ENCODE peak calls at places on chromosomes 1 and 21, in four cellular contexts. P is K562, O is GM12878, J is HepG2. L is an unnamed sample.
A peak's percentile ranks its signal among the peaks of the same experiment; 100 is the strongest.

GRCh38 chr1:180791806-180792205 is 120.9 kb upstream of the KIAA1614 start:
- DNase-seq in P (no peak), O (no peak), J (no peak), L (no peak)

GRCh38 chr21:28971171-28971570 is 21.5 kb downstream of the LTN1 start:
- DNase-seq in P (no peak), O (no peak), J (no peak), L (no peak)

GRCh38 chr1:114755006-114755936 is 2.5 kb downstream of the CSDE1 start:
- DNase-seq in P (no peak), O (no peak), J (no peak), L (no peak)

GRCh38 chr1:204443871-204444581 is 32.4 kb upstream of the PPP1R15B start:
- DNase-seq in P (peak; percentile 41), O (no peak), J (no peak), L (no peak)

GRCh38 chr21:15682182-15682895 is 47.4 kb upstream of the USP25 start:
- DNase-seq in P (no peak), O (no peak), J (peak; percentile 49), L (no peak)

GRCh38 chr1:244435562-244436205 is 16.0 kb downstream of the ADSS2 start:
- DNase-seq in P (no peak), O (no peak), J (peak; percentile 58), L (no peak)

GRCh38 chr1:118118469-118118868 is 66.6 kb downstream of the SPAG17 start:
- DNase-seq in P (no peak), O (no peak), J (peak; percentile 76), L (no peak)

GRCh38 chr1:224521904-224522734 is 87.5 kb upstream of the WDR26 start:
- DNase-seq in P (no peak), O (no peak), J (no peak), L (no peak)

GRCh38 chr21:35963920-35964451 is 96.3 kb downstream of the SETD4 start:
- DNase-seq in P (peak; percentile 60), O (no peak), J (no peak), L (no peak)

GRCh38 chr1:95388041-95388440 is 154.0 kb downstream of the RWDD3 start:
- DNase-seq in P (peak; percentile 3), O (no peak), J (no peak), L (no peak)

GRCh38 chr1:61453111-61453961 is 271.6 kb downstream of the TM2D1 start:
- DNase-seq in P (peak; percentile 85), O (peak; percentile 15), J (peak; percentile 92), L (peak; percentile 83)

DNA sequence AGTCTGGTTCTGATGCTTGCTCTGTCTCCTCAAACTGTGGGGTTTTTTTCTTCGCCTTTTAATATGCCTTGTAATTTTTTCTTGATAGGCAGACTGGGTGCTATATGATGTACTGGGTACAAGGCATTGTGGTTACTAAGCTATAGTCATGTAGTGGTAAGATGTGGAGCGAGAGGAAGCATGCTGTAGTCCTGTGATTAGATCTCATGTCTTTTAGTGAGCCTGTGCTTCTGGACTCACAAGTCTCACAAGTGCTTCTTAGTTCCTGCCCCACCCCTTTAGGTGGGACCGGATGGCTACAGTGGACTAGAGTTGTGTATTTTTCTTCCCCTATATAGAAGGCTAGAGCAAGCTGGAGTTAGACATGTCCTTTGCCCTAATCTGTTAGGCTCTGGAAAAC is 178.7 kb downstream of the DNM3 start:
- DNase-seq in P (no peak), O (no peak), J (no peak), L (no peak)
- TF ChIP-seq TARDBP in P (no peak), O (no peak), J (no peak), L (no peak)

GRCh38 chr1:171258943-171259342 is 10.6 kb downstream of the FMO1 start:
- DNase-seq in P (no peak), O (no peak), J (no peak), L (no peak)

GRCh38 chr1:171258429-171258828 is 10.1 kb downstream of the FMO1 start:
- DNase-seq in P (no peak), O (no peak), J (no peak), L (no peak)

GRCh38 chr1:171252482-171252881 is 4.2 kb downstream of the FMO1 start:
- DNase-seq in P (no peak), O (peak; percentile 16), J (no peak), L (no peak)

GRCh38 chr1:171254859-171255258 is 6.6 kb downstream of the FMO1 start:
- DNase-seq in P (no peak), O (no peak), J (no peak), L (no peak)

GRCh38 chr1:171257207-171258052 is 9.1 kb downstream of the FMO1 start:
- DNase-seq in P (no peak), O (no peak), J (no peak), L (no peak)
- TF ChIP-seq TARDBP in P (no peak), O (no peak), J (no peak), L (no peak)

DNA sequence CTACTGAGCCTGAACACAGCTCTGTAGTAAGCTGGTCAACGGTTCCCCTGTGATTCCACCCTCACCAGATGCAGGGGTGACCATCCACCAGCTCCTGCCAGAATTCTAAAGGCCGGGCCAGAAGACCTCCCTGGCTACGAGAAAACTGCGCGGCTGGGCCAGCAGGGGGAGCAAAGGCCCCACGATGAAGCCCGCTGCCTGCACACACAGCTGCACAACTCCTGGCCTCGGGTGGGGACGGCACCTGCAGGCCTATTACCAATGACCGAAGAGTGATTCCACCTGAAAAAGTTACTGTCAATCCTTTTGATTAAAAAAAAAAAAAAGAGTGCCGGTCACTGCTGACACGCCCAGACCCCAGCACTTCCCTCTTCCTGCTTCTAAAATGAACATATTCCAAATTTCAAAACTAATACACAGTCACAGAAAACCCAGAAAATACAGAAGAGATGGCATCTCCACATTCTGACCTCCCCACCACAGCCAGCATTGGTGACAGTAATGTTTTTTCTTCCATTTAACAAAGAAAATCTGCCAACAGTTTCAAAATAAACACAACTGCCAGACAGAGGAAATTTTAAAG is 49.8 kb upstream of the RIPK4 start:
- DNase-seq in P (peak; percentile 76), O (no peak), J (peak; percentile 23), L (peak; percentile 83)
- TF ChIP-seq TARDBP in P (no peak), O (peak; percentile 58), J (no peak), L (no peak)

DNA sequence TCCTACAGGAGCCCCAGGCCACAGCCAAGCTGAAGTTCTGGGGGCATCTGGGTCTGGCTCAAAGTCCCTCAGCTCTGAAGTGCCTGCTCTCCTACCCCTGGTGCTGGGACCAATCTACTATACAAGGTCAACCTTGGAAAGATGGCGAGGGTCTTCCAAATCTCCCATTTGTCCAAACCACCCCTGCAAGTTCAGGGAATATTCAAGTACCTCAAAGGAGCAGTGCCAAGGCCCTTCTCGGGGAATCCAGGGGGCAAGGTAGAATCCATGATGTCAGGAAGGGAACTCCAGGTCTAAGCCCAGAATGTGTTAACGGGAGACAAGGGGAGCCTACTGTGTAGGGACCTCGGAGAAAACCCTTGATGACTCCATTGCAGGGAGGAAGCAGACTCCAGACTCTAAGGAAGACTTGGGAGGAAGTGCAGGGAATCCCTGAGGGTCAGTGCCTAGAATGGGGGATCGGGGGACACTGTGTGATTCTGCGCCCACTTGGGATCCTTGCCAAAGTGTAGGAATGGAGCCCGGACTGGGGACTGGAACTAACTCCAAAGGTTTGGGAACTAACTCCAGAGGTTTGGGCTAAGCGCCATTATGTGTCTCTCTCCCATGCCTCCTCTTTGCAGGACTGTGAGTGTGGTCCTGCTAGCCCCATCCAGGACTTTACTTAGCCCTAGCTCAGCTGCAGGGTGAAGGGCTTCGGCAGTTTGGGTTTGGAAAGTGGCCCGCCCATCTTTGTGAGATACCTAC is 8.7 kb downstream of the TAL1 start:
- DNase-seq in P (no peak), O (no peak), J (no peak), L (no peak)
- TF ChIP-seq TARDBP in P (no peak), O (no peak), J (no peak), L (no peak)

GRCh38 chr1:9653195-9653782 is 1.8 kb downstream of the PIK3CD start:
- DNase-seq in P (no peak), O (no peak), J (no peak), L (no peak)

GRCh38 chr1:9653783-9654517 is 2.4 kb downstream of the PIK3CD start:
- DNase-seq in P (no peak), O (no peak), J (no peak), L (no peak)

GRCh38 chr1:9651220-9651564 is 339 bp upstream of the PIK3CD start:
- DNase-seq in P (no peak), O (no peak), J (no peak), L (no peak)

GRCh38 chr1:9651565-9652378 is at the start of gene PIK3CD:
- DNase-seq in P (peak; percentile 46), O (no peak), J (no peak), L (peak; percentile 62)

GRCh38 chr1:9652379-9653194 is 1.1 kb downstream of the PIK3CD start:
- DNase-seq in P (peak; percentile 36), O (no peak), J (no peak), L (peak; percentile 30)
- TF ChIP-seq TARDBP in P (no peak), O (no peak), J (no peak), L (no peak)

DNA sequence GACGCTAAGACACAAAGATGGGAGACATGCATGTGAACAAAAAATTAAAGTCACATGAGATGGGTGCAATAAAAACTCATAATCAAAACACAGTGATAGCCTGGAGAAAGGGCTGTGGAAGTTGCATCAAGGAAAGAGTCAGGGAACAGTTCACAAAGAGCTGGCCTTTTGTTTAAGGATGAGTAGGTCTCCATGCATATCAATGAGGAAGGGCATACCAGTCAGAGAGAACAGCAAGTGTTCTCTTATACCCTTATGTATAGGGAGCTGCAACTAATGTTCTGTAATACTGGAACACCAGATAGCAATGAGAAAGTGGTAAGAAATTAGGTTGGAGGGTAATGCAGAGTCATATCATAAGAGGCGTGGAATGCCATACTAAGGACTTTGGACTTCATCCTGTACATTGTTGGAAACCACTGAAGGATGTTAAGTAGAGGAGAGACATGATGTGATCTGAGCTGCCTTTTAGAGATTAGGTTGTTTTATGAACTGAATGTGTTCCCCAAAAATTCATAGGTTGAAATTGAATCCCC is 46.7 kb upstream of the SAMD13 start:
- DNase-seq in P (no peak), O (no peak), J (no peak), L (no peak)
- TF ChIP-seq TARDBP in P (no peak), O (no peak), J (no peak), L (no peak)

GRCh38 chr1:44812822-44813543 is 4.7 kb downstream of the BTBD19 start:
- DNase-seq in P (no peak), O (no peak), J (no peak), L (no peak)

GRCh38 chr1:44810101-44810761 is 1.9 kb downstream of the BTBD19 start:
- DNase-seq in P (no peak), O (peak; percentile 60), J (no peak), L (no peak)

GRCh38 chr1:44808938-44809917 is 905 bp downstream of the BTBD19 start:
- DNase-seq in P (peak; percentile 72), O (peak; percentile 84), J (peak; percentile 66), L (no peak)

GRCh38 chr1:44811234-44811633 is 2.9 kb downstream of the BTBD19 start:
- DNase-seq in P (no peak), O (no peak), J (no peak), L (no peak)

DNA sequence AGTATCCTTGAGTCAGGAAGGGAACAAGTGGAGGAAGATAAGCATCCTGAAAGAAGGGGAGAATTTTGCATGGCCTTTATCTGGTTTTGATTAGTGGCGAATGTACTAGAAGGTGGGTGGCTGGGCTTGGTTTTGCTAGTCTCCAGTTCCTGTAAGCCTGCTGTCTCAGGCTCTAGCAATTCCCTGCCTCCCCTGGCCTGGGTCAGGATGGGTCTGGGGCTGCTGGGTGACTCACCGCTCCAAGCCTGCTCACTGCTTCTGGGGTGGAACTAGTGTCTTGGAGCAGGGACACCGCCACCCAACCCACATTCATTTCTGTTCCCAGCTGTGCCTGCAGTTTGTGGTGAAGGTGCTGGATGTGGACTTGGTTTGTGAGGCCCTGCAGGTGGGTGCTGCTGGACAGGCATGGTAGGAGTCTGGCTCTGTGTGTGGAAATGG is 3.4 kb downstream of the BTBD19 start:
- DNase-seq in P (peak; percentile 69), O (no peak), J (no peak), L (no peak)
- TF ChIP-seq TARDBP in P (no peak), O (no peak), J (no peak), L (no peak)